ENCODE peak calls at places on chromosome 4, in eight cellular contexts. A is CD8-positive, alpha-beta memory T cell; Q is K562; S is A673; U is tibial artery; Z is psoas muscle; W is esophagus squamous epithelium; D is heart right ventricle. V is an unnamed sample. For H3K4me1 and H3K36me3, the result is how much of the 10 kb centered on the place peaks cover.

GRCh38 chr4:123622572-123622971 is 226.0 kb downstream of the SPRY1 start:
- DNase-seq in A (no peak), Q (no peak), S (no peak), U (no peak), Z (no peak), W (no peak), D (no peak), V (no peak)

GRCh38 chr4:143344011-143344410 is 7.3 kb downstream of the GAB1 start:
- DNase-seq in A (no peak), Q (no peak), S (peak), U (no peak), Z (no peak), W (no peak), D (no peak), V (no peak)

GRCh38 chr4:155582031-155582430 is 84.6 kb upstream of the GUCY1A1 start:
- DNase-seq in A (no peak), Q (no peak), S (no peak), U (no peak), Z (no peak), W (no peak), D (no peak), V (no peak)

GRCh38 chr4:78481180-78481579 is 70.4 kb upstream of the ANXA3 start:
- DNase-seq in A (no peak), Q (no peak), S (no peak), U (no peak), Z (no peak), W (no peak), D (no peak), V (no peak)

GRCh38 chr4:1026115-1026514 is 14.7 kb downstream of the FGFRL1 start:
- DNase-seq in A (no peak), Q (no peak), S (no peak), U (no peak), Z (no peak), W (no peak), D (peak), V (peak)

GRCh38 chr4:150250998-150251651 is 172.9 kb downstream of the DCLK2 start:
- DNase-seq in A (no peak), Q (peak), S (no peak), U (no peak), Z (no peak), W (no peak), D (no peak), V (no peak)

GRCh38 chr4:89586864-89587263 is 250.1 kb downstream of the SNCA start:
- DNase-seq in A (no peak), Q (no peak), S (no peak), U (no peak), Z (no peak), W (no peak), D (no peak), V (no peak)

GRCh38 chr4:188918787-188919186 is 779.5 kb downstream of the TRIML1 start:
- DNase-seq in A (no peak), Q (no peak), S (no peak), U (no peak), Z (no peak), W (no peak), D (no peak), V (no peak)

GRCh38 chr4:147355849-147356248 is 125.0 kb upstream of the EDNRA start:
- DNase-seq in A (no peak), Q (no peak), S (peak), U (no peak), Z (no peak), W (no peak), D (no peak), V (no peak)

GRCh38 chr4:121057466-121057911 is 14.8 kb downstream of the NDNF start:
- DNase-seq in A (no peak), Q (no peak), S (peak), U (no peak), Z (peak), W (no peak), D (peak), V (no peak)

GRCh38 chr4:41375561-41375960 is 118.8 kb downstream of the UCHL1 start:
- DNase-seq in A (no peak), Q (no peak), S (no peak), U (no peak), Z (peak), W (no peak), D (no peak), V (no peak)

GRCh38 chr4:89898304-89898716 is 3.7 kb downstream of the MMRN1 start:
- DNase-seq in A (no peak), Q (no peak), S (no peak), U (peak), Z (no peak), W (no peak), D (no peak), V (no peak)

GRCh38 chr4:137125011-137125410 is 407.3 kb downstream of the PCDH18 start:
- DNase-seq in A (no peak), Q (no peak), S (peak), U (peak), Z (peak), W (no peak), D (peak), V (no peak)

GRCh38 chr4:8704632-8705031 is 112.1 kb downstream of the CPZ start:
- DNase-seq in A (no peak), Q (no peak), S (no peak), U (peak), Z (peak), W (no peak), D (no peak), V (no peak)

GRCh38 chr4:5365071-5366008 is 314.1 kb downstream of the STK32B start:
- DNase-seq in A (no peak), Q (no peak), S (peak), U (no peak), Z (no peak), W (no peak), D (no peak), V (no peak)

GRCh38 chr4:90958256-90958895 is 831.2 kb downstream of the CCSER1 start:
- DNase-seq in A (no peak), Q (no peak), S (peak), U (no peak), Z (no peak), W (no peak), D (no peak), V (no peak)

GRCh38 chr4:81360722-81361121 is 111.0 kb downstream of the RASGEF1B start:
- DNase-seq in A (no peak), Q (no peak), S (no peak), U (no peak), Z (no peak), W (no peak), D (no peak), V (no peak)

DNA sequence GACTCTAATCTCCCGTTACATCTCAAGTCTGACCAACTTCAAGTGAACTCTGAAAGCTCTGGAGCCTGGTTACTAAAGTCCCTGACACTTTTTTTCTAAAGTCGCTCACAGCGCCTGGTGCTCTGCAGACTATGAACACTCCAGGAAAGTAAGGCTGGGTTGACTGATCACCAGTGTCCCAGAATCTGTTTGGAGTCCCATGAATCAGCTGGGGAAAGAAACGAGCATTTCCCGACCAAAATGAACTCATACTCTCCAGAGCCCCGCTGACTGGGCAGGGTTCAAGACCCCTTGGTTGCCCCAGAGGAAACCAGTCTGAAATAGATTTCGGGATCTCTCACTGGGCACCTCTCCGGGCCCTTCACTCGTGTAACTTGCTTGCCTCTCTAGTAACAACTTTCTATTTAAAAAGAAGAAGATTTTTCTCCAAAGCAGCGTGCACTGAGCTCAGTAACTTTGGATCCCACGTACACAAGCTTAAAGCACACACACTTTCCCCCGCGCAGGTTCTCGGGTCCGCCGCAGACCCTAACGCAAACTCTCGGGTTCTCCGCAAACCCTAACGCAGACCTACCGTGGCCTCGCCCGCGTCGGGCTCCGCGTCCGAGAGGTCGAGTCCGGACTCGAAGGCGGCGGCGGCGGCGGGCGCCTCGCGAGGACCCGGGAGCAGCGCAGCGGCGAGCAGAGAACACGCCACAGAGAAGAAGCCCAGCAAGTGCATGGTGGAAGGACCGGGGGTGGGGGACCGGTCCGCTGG is 953 bp downstream of the VEGFC start:
- DNase-seq in A (no peak), Q (no peak), S (peak), U (no peak), Z (peak), W (no peak), D (peak), V (no peak)
- H3K4me3 ChIP-seq in A (no peak), Q (no peak), S (peak), U (peak), Z (peak), W (peak), D (peak), V (no peak)

DNA sequence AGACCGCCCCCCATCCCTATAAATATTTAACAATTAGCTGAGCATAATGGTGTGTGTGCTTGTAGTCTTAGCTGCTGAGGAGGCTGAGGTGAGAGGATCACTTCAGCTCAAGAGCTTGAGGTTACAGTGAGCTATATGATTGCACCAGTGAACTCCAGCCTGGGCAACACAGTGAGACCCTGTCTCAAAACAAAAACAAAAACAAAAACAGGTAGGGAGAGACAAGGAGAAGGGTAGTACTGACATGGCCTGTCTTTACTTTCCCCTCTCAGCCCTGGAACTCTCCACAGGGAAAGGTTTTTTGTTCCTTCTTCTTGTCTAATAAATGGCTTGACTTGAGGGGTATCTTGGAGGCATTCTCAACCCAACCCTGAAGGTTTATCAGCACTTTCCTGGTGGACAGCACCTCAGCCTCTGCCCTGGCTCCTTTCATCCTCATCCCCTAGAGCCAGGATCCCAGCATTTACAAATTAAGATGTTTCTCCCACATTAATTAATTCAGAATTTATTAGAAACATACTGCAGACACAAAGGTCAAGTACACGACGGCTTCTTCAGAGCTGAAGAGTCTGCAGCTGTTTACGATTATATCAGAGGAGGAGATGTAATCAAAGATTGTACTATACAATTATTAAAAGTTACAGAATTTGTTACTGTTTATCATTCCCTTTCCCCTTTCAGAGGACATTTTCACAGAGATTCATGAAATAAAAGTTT is 131.8 kb downstream of the AFF1 start:
- DNase-seq in A (no peak), Q (peak), S (no peak), U (no peak), Z (no peak), W (no peak), D (no peak), V (no peak)
- H3K4me1 ChIP-seq in A (under half), Q (under half), S (under half), U (under half), Z (half or more), W (under half), D (under half), V (under half)

GRCh38 chr4:6857009-6857882 is 52.4 kb upstream of the TBC1D14 start:
- DNase-seq in A (no peak), Q (no peak), S (no peak), U (no peak), Z (no peak), W (no peak), D (no peak), V (no peak)

GRCh38 chr4:6856391-6856790 is 53.2 kb upstream of the TBC1D14 start:
- DNase-seq in A (no peak), Q (no peak), S (no peak), U (no peak), Z (no peak), W (no peak), D (no peak), V (no peak)

GRCh38 chr4:6855692-6856297 is 53.8 kb upstream of the TBC1D14 start:
- DNase-seq in A (peak), Q (no peak), S (peak), U (no peak), Z (no peak), W (no peak), D (no peak), V (peak)

GRCh38 chr4:6858997-6859396 is 50.6 kb upstream of the TBC1D14 start:
- DNase-seq in A (no peak), Q (no peak), S (no peak), U (no peak), Z (no peak), W (no peak), D (no peak), V (no peak)

GRCh38 chr4:6859543-6859942 is 50.1 kb upstream of the TBC1D14 start:
- DNase-seq in A (no peak), Q (no peak), S (no peak), U (no peak), Z (no peak), W (no peak), D (no peak), V (no peak)
- H3K36me3 ChIP-seq in A (under half), Q (half or more), S (half or more), U (under half), Z (under half), W (under half), D (under half), V (under half)

DNA sequence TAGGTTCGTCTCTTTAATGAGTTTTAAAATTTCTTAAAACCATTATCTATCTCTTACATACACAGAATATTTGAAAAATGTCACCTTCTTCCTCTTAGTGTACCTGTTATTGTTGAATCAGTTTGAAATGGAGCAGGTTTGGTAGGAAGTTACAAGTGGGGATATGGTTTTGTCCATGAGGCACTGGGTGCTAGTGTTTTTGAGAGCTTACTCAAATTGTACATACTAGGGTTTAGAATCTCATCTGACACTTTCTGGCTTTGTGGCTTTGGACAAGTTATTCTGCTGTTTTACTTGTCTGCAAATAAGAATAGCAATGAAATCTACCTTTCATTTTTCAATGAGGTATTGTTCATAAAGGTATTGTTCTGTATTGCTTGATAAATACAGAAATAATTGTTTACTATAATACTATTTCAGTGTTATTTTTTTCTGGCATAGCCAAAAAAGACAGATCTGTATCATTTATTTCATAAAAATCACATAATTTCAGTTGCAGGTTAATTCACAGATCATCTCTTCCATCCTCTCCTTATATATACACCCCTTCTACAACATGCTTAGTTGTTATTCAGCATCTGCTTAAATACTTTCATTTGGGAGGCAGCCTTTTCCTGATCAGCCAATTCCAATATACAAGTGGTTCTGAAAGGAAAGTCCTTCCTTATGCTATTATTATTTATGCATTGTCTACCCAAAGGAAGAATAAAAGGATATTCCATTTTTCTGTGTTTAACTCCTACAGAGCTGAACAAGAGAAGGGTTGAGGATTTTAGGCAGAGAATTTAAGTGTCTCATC is 13.3 kb downstream of the NCAPG start:
- DNase-seq in A (no peak), Q (no peak), S (no peak), U (no peak), Z (no peak), W (no peak), D (no peak), V (no peak)
- H3K4me3 ChIP-seq in A (no peak), Q (no peak), S (no peak), U (no peak), Z (no peak), W (no peak), D (no peak), V (no peak)

GRCh38 chr4:40183615-40184411 is 13.0 kb upstream of the RHOH start:
- DNase-seq in A (no peak), Q (no peak), S (no peak), U (no peak), Z (no peak), W (no peak), D (no peak), V (no peak)
- H3K4me1 ChIP-seq in A (under half), Q (under half), S (under half), U (under half), Z (under half), W (under half), D (under half), V (under half)

DNA sequence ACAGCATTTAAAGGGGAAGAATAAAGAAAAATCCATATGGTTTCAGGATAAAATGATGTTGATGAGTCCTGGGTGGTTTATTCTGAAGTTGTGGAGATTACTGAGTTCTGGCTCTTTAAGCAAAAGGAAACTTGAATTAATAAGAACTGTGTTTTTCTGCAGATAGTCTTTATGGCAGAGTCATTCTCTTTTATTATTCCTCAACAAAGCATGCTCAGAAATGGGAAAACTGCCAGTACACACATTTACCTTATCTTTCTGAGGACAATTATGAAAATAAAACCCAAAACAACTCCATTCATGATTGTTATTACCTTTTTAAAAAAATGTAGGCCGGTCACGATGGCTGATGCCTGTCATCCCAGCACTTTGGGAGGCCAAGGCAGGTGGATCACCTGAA is 58.5 kb downstream of the ADD1 start:
- DNase-seq in A (no peak), Q (no peak), S (no peak), U (no peak), Z (no peak), W (no peak), D (no peak), V (no peak)
- H3K36me3 ChIP-seq in A (under half), Q (half or more), S (half or more), U (half or more), Z (under half), W (under half), D (under half), V (half or more)

GRCh38 chr4:176782191-176782590 is 10.5 kb downstream of the VEGFC start:
- DNase-seq in A (no peak), Q (no peak), S (no peak), U (no peak), Z (no peak), W (no peak), D (no peak), V (no peak)
- H3K4me3 ChIP-seq in A (no peak), Q (no peak), S (no peak), U (no peak), Z (peak), W (peak), D (no peak), V (no peak)